ENCODE peak calls at places on chromosomes 11 and 22, in seven cellular contexts. One of them, this sample, is unnamed.

GRCh38 chr11:124793466-124794278 is 6.5 kb downstream of the MSANTD2 start:
- DNase-seq in PC-9: peak; percentile 31
- DNase-seq in astrocyte of the cerebellum: peak; percentile 23
- DNase-seq in neural crest cell: no peak
- DNase-seq in GM06990: peak; percentile 16
- DNase-seq in AG10803: peak; percentile 51
- DNase-seq in prostate gland: no peak
- DNase-seq in this sample: no peak

GRCh38 chr11:108170191-108170590 is 48.8 kb downstream of the ACAT1 start:
- DNase-seq in PC-9: no peak
- DNase-seq in astrocyte of the cerebellum: no peak
- DNase-seq in neural crest cell: no peak
- DNase-seq in GM06990: no peak
- DNase-seq in AG10803: no peak
- DNase-seq in prostate gland: no peak
- DNase-seq in this sample: no peak

GRCh38 chr11:67406969-67407699 is 3.3 kb downstream of the TBC1D10C start:
- DNase-seq in PC-9: no peak
- DNase-seq in astrocyte of the cerebellum: no peak
- DNase-seq in neural crest cell: no peak
- DNase-seq in GM06990: no peak
- DNase-seq in AG10803: no peak
- DNase-seq in prostate gland: no peak
- DNase-seq in this sample: no peak

GRCh38 chr11:114229062-114229450 is 67.1 kb upstream of the NNMT start:
- DNase-seq in PC-9: no peak
- DNase-seq in astrocyte of the cerebellum: no peak
- DNase-seq in neural crest cell: no peak
- DNase-seq in GM06990: no peak
- DNase-seq in AG10803: no peak
- DNase-seq in prostate gland: no peak
- DNase-seq in this sample: no peak

GRCh38 chr11:99422581-99423434 is 402.1 kb downstream of the CNTN5 start:
- DNase-seq in PC-9: no peak
- DNase-seq in astrocyte of the cerebellum: no peak
- DNase-seq in neural crest cell: no peak
- DNase-seq in GM06990: no peak
- DNase-seq in AG10803: no peak
- DNase-seq in prostate gland: no peak
- DNase-seq in this sample: no peak

GRCh38 chr11:112776834-112777793 is 184.1 kb upstream of the NCAM1 start:
- DNase-seq in PC-9: no peak
- DNase-seq in astrocyte of the cerebellum: no peak
- DNase-seq in neural crest cell: no peak
- DNase-seq in GM06990: no peak
- DNase-seq in AG10803: no peak
- DNase-seq in prostate gland: no peak
- DNase-seq in this sample: peak; percentile 80

GRCh38 chr11:10385696-10386095 is 69.4 kb upstream of the AMPD3 start:
- DNase-seq in PC-9: no peak
- DNase-seq in astrocyte of the cerebellum: no peak
- DNase-seq in neural crest cell: no peak
- DNase-seq in GM06990: no peak
- DNase-seq in AG10803: peak; percentile 95
- DNase-seq in prostate gland: no peak
- DNase-seq in this sample: no peak

GRCh38 chr11:78313181-78313788 is 104.3 kb downstream of the GAB2 start:
- DNase-seq in PC-9: peak; percentile 9
- DNase-seq in astrocyte of the cerebellum: peak; percentile 29
- DNase-seq in neural crest cell: no peak
- DNase-seq in GM06990: no peak
- DNase-seq in AG10803: peak; percentile 69
- DNase-seq in prostate gland: no peak
- DNase-seq in this sample: no peak

GRCh38 chr11:2174361-2174760 is 2.7 kb upstream of the TH start:
- DNase-seq in PC-9: no peak
- DNase-seq in astrocyte of the cerebellum: no peak
- DNase-seq in neural crest cell: no peak
- DNase-seq in GM06990: no peak
- DNase-seq in AG10803: no peak
- DNase-seq in prostate gland: no peak
- DNase-seq in this sample: no peak

GRCh38 chr11:61028135-61028729 is 56.8 kb downstream of the CD6 start:
- DNase-seq in PC-9: no peak
- DNase-seq in astrocyte of the cerebellum: no peak
- DNase-seq in neural crest cell: no peak
- DNase-seq in GM06990: peak; percentile 62
- DNase-seq in AG10803: no peak
- DNase-seq in prostate gland: no peak
- DNase-seq in this sample: no peak

GRCh38 chr11:19664896-19665548 is 47.6 kb upstream of the NAV2 start:
- DNase-seq in PC-9: no peak
- DNase-seq in astrocyte of the cerebellum: no peak
- DNase-seq in neural crest cell: no peak
- DNase-seq in GM06990: no peak
- DNase-seq in AG10803: peak; percentile 78
- DNase-seq in prostate gland: no peak
- DNase-seq in this sample: no peak

GRCh38 chr22:48746789-48747425 is 1080.8 kb downstream of the BRD1 start:
- DNase-seq in PC-9: no peak
- DNase-seq in astrocyte of the cerebellum: no peak
- DNase-seq in neural crest cell: no peak
- DNase-seq in GM06990: no peak
- DNase-seq in AG10803: no peak
- DNase-seq in prostate gland: peak; percentile 2
- DNase-seq in this sample: peak; percentile 33

GRCh38 chr11:15888596-15889345 is 467.6 kb downstream of the SOX6 start:
- DNase-seq in PC-9: no peak
- DNase-seq in astrocyte of the cerebellum: no peak
- DNase-seq in neural crest cell: no peak
- DNase-seq in GM06990: no peak
- DNase-seq in AG10803: no peak
- DNase-seq in prostate gland: no peak
- DNase-seq in this sample: no peak

GRCh38 chr11:16862733-16863132 is 124.3 kb downstream of the C11orf58 start:
- DNase-seq in PC-9: no peak
- DNase-seq in astrocyte of the cerebellum: no peak
- DNase-seq in neural crest cell: no peak
- DNase-seq in GM06990: no peak
- DNase-seq in AG10803: peak; percentile 9
- DNase-seq in prostate gland: no peak
- DNase-seq in this sample: no peak

GRCh38 chr22:31345331-31346254 is 553 bp downstream of the PATZ1 start:
- DNase-seq in PC-9: peak; percentile 85
- DNase-seq in astrocyte of the cerebellum: peak; percentile 68
- DNase-seq in neural crest cell: peak; percentile 80
- DNase-seq in GM06990: peak; percentile 94
- DNase-seq in AG10803: peak; percentile 78
- DNase-seq in prostate gland: peak; percentile 76
- DNase-seq in this sample: peak; percentile 90

GRCh38 chr11:78825531-78825930 is 250.9 kb upstream of the NARS2 start:
- DNase-seq in PC-9: no peak
- DNase-seq in astrocyte of the cerebellum: peak; percentile 72
- DNase-seq in neural crest cell: no peak
- DNase-seq in GM06990: no peak
- DNase-seq in AG10803: peak; percentile 61
- DNase-seq in prostate gland: no peak
- DNase-seq in this sample: no peak

GRCh38 chr11:64672875-64673274 is 50.1 kb downstream of the NRXN2 start:
- DNase-seq in PC-9: no peak
- DNase-seq in astrocyte of the cerebellum: no peak
- DNase-seq in neural crest cell: no peak
- DNase-seq in GM06990: no peak
- DNase-seq in AG10803: no peak
- DNase-seq in prostate gland: no peak
- DNase-seq in this sample: no peak

GRCh38 chr22:24834845-24835570 is 29.0 kb downstream of the SGSM1 start:
- DNase-seq in PC-9: no peak
- DNase-seq in astrocyte of the cerebellum: no peak
- DNase-seq in neural crest cell: no peak
- DNase-seq in GM06990: no peak
- DNase-seq in AG10803: no peak
- DNase-seq in prostate gland: no peak
- DNase-seq in this sample: no peak

GRCh38 chr22:35524966-35525686 is 15.5 kb upstream of the RASD2 start:
- DNase-seq in PC-9: no peak
- DNase-seq in astrocyte of the cerebellum: no peak
- DNase-seq in neural crest cell: no peak
- DNase-seq in GM06990: no peak
- DNase-seq in AG10803: peak; percentile 81
- DNase-seq in prostate gland: no peak
- DNase-seq in this sample: no peak

GRCh38 chr22:39900306-39901227 is at the start of gene GRAP2:
- DNase-seq in PC-9: no peak
- DNase-seq in astrocyte of the cerebellum: no peak
- DNase-seq in neural crest cell: no peak
- DNase-seq in GM06990: peak; percentile 72
- DNase-seq in AG10803: no peak
- DNase-seq in prostate gland: no peak
- DNase-seq in this sample: no peak

GRCh38 chr22:22692707-22693530 is 48.5 kb downstream of the GGTLC2 start:
- DNase-seq in PC-9: peak; percentile 52
- DNase-seq in astrocyte of the cerebellum: no peak
- DNase-seq in neural crest cell: no peak
- DNase-seq in GM06990: peak; percentile 22
- DNase-seq in AG10803: peak; percentile 35
- DNase-seq in prostate gland: peak; percentile 17
- DNase-seq in this sample: peak; percentile 75
- TF ChIP-seq CTCF in PC-9: peak; percentile 88
- TF ChIP-seq CTCF in astrocyte of the cerebellum: peak; percentile 50
- TF ChIP-seq CTCF in neural crest cell: peak; percentile 66
- TF ChIP-seq CTCF in GM06990: peak; percentile 14
- TF ChIP-seq CTCF in AG10803: peak; percentile 25
- TF ChIP-seq CTCF in prostate gland: peak; percentile 55
- TF ChIP-seq CTCF in this sample: peak; percentile 62

DNA sequence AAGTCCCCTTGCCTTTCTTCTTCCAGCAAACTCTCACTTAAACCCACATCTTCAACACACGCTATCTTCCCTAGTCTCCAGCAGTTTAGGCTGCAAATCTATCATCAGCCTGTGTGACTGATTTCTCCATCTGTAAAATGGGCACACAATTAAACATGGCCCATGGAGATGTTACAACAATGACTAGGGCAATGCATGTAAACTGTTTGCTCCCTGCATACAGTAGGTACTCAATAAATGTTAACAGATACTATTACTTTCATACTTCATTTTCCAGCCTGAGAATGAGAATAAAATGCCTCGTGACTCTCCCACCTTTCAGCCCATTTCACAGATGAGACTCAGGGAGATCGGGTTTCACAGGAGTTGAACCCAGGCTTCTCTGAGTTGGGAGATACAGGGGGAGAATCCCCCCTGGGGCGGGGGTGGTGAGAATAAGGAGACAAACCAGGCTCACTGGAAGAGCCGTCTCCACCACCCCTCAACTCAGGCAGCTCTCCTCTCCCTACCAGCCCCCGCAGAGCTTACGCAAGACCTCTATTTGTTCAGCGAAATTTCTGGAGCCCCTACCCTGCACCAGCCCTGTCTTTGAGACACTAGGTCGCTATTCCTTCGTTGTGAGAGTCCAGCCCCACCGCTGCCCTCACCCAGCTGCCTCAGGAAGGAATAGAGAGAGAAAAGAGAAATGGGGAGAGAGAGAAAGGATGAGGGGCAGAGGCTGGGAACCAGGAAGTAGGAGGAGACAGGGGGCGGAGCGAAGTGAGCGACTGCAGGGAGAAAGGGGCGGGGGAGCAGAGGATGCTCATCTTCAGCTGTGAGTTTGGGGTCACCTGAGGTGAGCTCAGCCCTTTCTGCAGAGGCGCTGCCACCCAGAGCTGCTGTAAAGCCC is 42.1 kb upstream of the KLHL35 start:
- DNase-seq in PC-9: no peak
- DNase-seq in astrocyte of the cerebellum: no peak
- DNase-seq in neural crest cell: peak; percentile 53
- DNase-seq in GM06990: peak; percentile 28
- DNase-seq in AG10803: peak; percentile 48
- DNase-seq in prostate gland: no peak
- DNase-seq in this sample: no peak
- TF ChIP-seq CTCF in PC-9: no peak
- TF ChIP-seq CTCF in astrocyte of the cerebellum: no peak
- TF ChIP-seq CTCF in neural crest cell: no peak
- TF ChIP-seq CTCF in GM06990: no peak
- TF ChIP-seq CTCF in AG10803: no peak
- TF ChIP-seq CTCF in prostate gland: no peak
- TF ChIP-seq CTCF in this sample: no peak

GRCh38 chr11:126148317-126148716 is 63.1 kb downstream of the RPUSD4 start:
- DNase-seq in PC-9: no peak
- DNase-seq in astrocyte of the cerebellum: no peak
- DNase-seq in neural crest cell: no peak
- DNase-seq in GM06990: no peak
- DNase-seq in AG10803: no peak
- DNase-seq in prostate gland: no peak
- DNase-seq in this sample: no peak

GRCh38 chr11:126150256-126150655 is 61.2 kb downstream of the RPUSD4 start:
- DNase-seq in PC-9: no peak
- DNase-seq in astrocyte of the cerebellum: no peak
- DNase-seq in neural crest cell: no peak
- DNase-seq in GM06990: no peak
- DNase-seq in AG10803: no peak
- DNase-seq in prostate gland: no peak
- DNase-seq in this sample: no peak

GRCh38 chr11:126147268-126148111 is 64.0 kb downstream of the RPUSD4 start:
- DNase-seq in PC-9: no peak
- DNase-seq in astrocyte of the cerebellum: no peak
- DNase-seq in neural crest cell: no peak
- DNase-seq in GM06990: no peak
- DNase-seq in AG10803: no peak
- DNase-seq in prostate gland: no peak
- DNase-seq in this sample: no peak

GRCh38 chr11:126152152-126152551 is 59.3 kb downstream of the RPUSD4 start:
- DNase-seq in PC-9: no peak
- DNase-seq in astrocyte of the cerebellum: no peak
- DNase-seq in neural crest cell: no peak
- DNase-seq in GM06990: no peak
- DNase-seq in AG10803: no peak
- DNase-seq in prostate gland: no peak
- DNase-seq in this sample: no peak

GRCh38 chr11:126149759-126150236 is 61.7 kb downstream of the RPUSD4 start:
- DNase-seq in PC-9: no peak
- DNase-seq in astrocyte of the cerebellum: no peak
- DNase-seq in neural crest cell: no peak
- DNase-seq in GM06990: no peak
- DNase-seq in AG10803: no peak
- DNase-seq in prostate gland: no peak
- DNase-seq in this sample: no peak
- TF ChIP-seq CTCF in PC-9: no peak
- TF ChIP-seq CTCF in astrocyte of the cerebellum: no peak
- TF ChIP-seq CTCF in neural crest cell: no peak
- TF ChIP-seq CTCF in GM06990: no peak
- TF ChIP-seq CTCF in AG10803: no peak
- TF ChIP-seq CTCF in prostate gland: no peak
- TF ChIP-seq CTCF in this sample: no peak

DNA sequence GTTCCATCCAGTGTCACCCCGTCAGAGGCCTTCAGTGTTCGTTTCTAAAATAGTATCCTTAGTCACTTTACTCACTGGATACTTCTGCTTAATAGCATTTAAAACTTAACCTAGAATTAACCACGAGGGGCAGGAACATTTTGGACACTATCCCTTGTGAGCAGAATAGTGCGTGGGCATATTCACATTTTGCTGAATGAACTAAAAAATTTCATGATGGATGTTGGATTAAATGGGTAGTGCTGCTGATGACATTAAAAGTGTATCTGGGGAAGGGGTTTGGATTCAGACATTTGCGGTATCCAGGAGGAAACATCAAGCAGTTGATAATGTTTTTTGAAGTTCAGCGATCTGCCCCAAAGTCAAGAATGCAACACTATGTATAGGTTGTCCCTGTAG is 750 bp upstream of the NAT10 start:
- DNase-seq in PC-9: no peak
- DNase-seq in astrocyte of the cerebellum: no peak
- DNase-seq in neural crest cell: no peak
- DNase-seq in GM06990: no peak
- DNase-seq in AG10803: no peak
- DNase-seq in prostate gland: no peak
- DNase-seq in this sample: no peak
- TF ChIP-seq CTCF in PC-9: no peak
- TF ChIP-seq CTCF in astrocyte of the cerebellum: no peak
- TF ChIP-seq CTCF in neural crest cell: no peak
- TF ChIP-seq CTCF in GM06990: no peak
- TF ChIP-seq CTCF in AG10803: peak; percentile 1
- TF ChIP-seq CTCF in prostate gland: no peak
- TF ChIP-seq CTCF in this sample: no peak

This sample was measured in mesothelial cell of epicardium.